ENCODE peak calls at places on chromosome 9, in eight cellular contexts. K is A549, Y is uterus, F is adrenal gland, T is prostate gland, I is endothelial cell of umbilical vein, C is heart left ventricle, V is GM12892. M is an unnamed sample.
A peak's percentile ranks its signal among the peaks of the same experiment; 100 is the strongest.

GRCh38 chr9:129491486-129491855 is 129.4 kb downstream of the C9orf50 start:
- DNase-seq in K (no peak), Y (peak; percentile 75), F (peak; percentile 82), T (no peak), I (peak; percentile 30), C (peak; percentile 79), V (no peak), M (no peak)

GRCh38 chr9:98900244-98900643 is 43.5 kb upstream of the COL15A1 start:
- DNase-seq in K (no peak), Y (no peak), F (no peak), T (no peak), I (no peak), C (no peak), V (no peak), M (no peak)

GRCh38 chr9:134055981-134056461 is 11.8 kb downstream of the BRD3 start:
- DNase-seq in K (peak; percentile 28), Y (peak; percentile 50), F (peak; percentile 96), T (peak; percentile 72), I (no peak), C (peak; percentile 73), V (no peak), M (no peak)

GRCh38 chr9:89349607-89350006 is 31.3 kb downstream of the SECISBP2 start:
- DNase-seq in K (no peak), Y (no peak), F (peak; percentile 3), T (no peak), I (no peak), C (no peak), V (no peak), M (no peak)

GRCh38 chr9:135183069-135183468 is 95.6 kb downstream of the OLFM1 start:
- DNase-seq in K (no peak), Y (no peak), F (no peak), T (no peak), I (no peak), C (no peak), V (no peak), M (no peak)

GRCh38 chr9:15138357-15138686 is 168.7 kb downstream of the TTC39B start:
- DNase-seq in K (no peak), Y (no peak), F (no peak), T (no peak), I (no peak), C (no peak), V (no peak), M (no peak)

GRCh38 chr9:133114886-133115603 is 6.0 kb downstream of the RALGDS start:
- DNase-seq in K (no peak), Y (peak; percentile 15), F (peak; percentile 43), T (no peak), I (no peak), C (no peak), V (no peak), M (no peak)

GRCh38 chr9:17847908-17848307 is 269.0 kb downstream of the SH3GL2 start:
- DNase-seq in K (no peak), Y (no peak), F (no peak), T (no peak), I (no peak), C (no peak), V (no peak), M (no peak)

GRCh38 chr9:133647148-133647547 is 11.0 kb downstream of the DBH start:
- DNase-seq in K (no peak), Y (no peak), F (no peak), T (no peak), I (no peak), C (no peak), V (no peak), M (no peak)

GRCh38 chr9:97109194-97109811 is 70.4 kb upstream of the CTSV start:
- DNase-seq in K (peak; percentile 9), Y (no peak), F (peak; percentile 58), T (peak; percentile 37), I (peak; percentile 67), C (peak; percentile 25), V (no peak), M (no peak)

GRCh38 chr9:90895786-90896185 is 94.2 kb downstream of the SYK start:
- DNase-seq in K (no peak), Y (no peak), F (peak; percentile 70), T (no peak), I (no peak), C (no peak), V (no peak), M (no peak)

GRCh38 chr9:69046723-69047122 is 11.2 kb downstream of the FXN start:
- DNase-seq in K (no peak), Y (no peak), F (no peak), T (no peak), I (no peak), C (no peak), V (no peak), M (no peak)

GRCh38 chr9:81969971-81970370 is 18.6 kb upstream of the SPATA31D1 start:
- DNase-seq in K (no peak), Y (no peak), F (no peak), T (no peak), I (no peak), C (no peak), V (no peak), M (no peak)

GRCh38 chr9:70954126-70954525 is 167.3 kb downstream of the TRPM3 start:
- DNase-seq in K (no peak), Y (no peak), F (no peak), T (no peak), I (peak; percentile 6), C (no peak), V (no peak), M (no peak)

GRCh38 chr9:124411514-124412227 is 3.6 kb downstream of the PSMB7 start:
- DNase-seq in K (no peak), Y (no peak), F (no peak), T (no peak), I (peak; percentile 75), C (no peak), V (no peak), M (no peak)

GRCh38 chr9:134403682-134404301 is 77.5 kb downstream of the RXRA start:
- DNase-seq in K (no peak), Y (peak; percentile 80), F (peak; percentile 89), T (no peak), I (peak; percentile 49), C (peak; percentile 84), V (no peak), M (peak; percentile 67)

GRCh38 chr9:124869466-124869985 is 7.6 kb downstream of the ARPC5L start:
- DNase-seq in K (no peak), Y (no peak), F (no peak), T (no peak), I (peak; percentile 27), C (no peak), V (no peak), M (no peak)

GRCh38 chr9:128588581-128589233 is 36.3 kb downstream of the SPTAN1 start:
- DNase-seq in K (no peak), Y (no peak), F (no peak), T (no peak), I (no peak), C (no peak), V (no peak), M (no peak)

GRCh38 chr9:88313364-88314220 is 74.7 kb upstream of the SPIN1 start:
- DNase-seq in K (no peak), Y (no peak), F (no peak), T (no peak), I (no peak), C (no peak), V (no peak), M (no peak)

GRCh38 chr9:69961834-69962233 is 81.8 kb upstream of the MAMDC2 start:
- DNase-seq in K (no peak), Y (no peak), F (no peak), T (no peak), I (no peak), C (no peak), V (no peak), M (no peak)

GRCh38 chr9:35520404-35520790 is 30.5 kb downstream of the RUSC2 start:
- DNase-seq in K (no peak), Y (no peak), F (no peak), T (no peak), I (no peak), C (no peak), V (no peak), M (no peak)

GRCh38 chr9:84557751-84558150 is 111.8 kb upstream of the NTRK2 start:
- DNase-seq in K (no peak), Y (no peak), F (no peak), T (no peak), I (no peak), C (no peak), V (no peak), M (no peak)

GRCh38 chr9:26551971-26552370 is 340.6 kb downstream of the CAAP1 start:
- DNase-seq in K (no peak), Y (no peak), F (no peak), T (no peak), I (no peak), C (no peak), V (no peak), M (no peak)

GRCh38 chr9:115035872-115036612 is 81.9 kb downstream of the TNC start:
- DNase-seq in K (no peak), Y (no peak), F (no peak), T (no peak), I (no peak), C (no peak), V (peak; percentile 29), M (peak; percentile 19)
- TF ChIP-seq POLR2A in K (no peak), Y (no peak), F (no peak), T (no peak), I (no peak), C (no peak), V (no peak), M (peak; percentile 17)

DNA sequence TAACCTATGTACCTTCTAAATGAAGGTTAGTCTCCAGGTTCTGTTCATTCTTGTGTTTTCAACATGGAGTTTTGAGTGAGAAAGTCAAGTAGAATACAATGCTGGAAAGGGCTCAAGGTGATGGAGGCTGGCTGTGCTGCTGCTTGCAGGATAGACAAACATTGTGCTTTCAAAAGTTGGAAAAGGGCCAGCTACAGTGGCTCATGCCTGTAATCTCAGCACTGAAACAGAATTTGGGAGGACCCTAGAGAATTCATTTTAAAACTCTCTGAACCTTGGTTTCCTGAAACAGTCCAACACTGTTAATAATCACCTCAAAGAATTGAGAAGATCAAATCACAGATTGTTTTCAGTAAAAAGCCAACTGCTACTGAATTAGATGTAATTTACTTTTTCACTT is 15.4 kb upstream of the IARS1 start:
- DNase-seq in K (no peak), Y (no peak), F (no peak), T (peak; percentile 31), I (peak; percentile 9), C (no peak), V (no peak), M (no peak)
- TF ChIP-seq POLR2A in K (no peak), Y (no peak), F (no peak), T (no peak), I (no peak), C (no peak), V (no peak), M (no peak)

GRCh38 chr9:137086531-137087408 is at the start of gene MAN1B1:
- DNase-seq in K (peak; percentile 94), Y (peak; percentile 98), F (peak; percentile 99), T (peak; percentile 99), I (peak; percentile 100), C (peak; percentile 99), V (peak; percentile 98), M (peak; percentile 99)
- TF ChIP-seq POLR2A in K (peak; percentile 89), Y (peak; percentile 79), F (peak; percentile 84), T (peak; percentile 63), I (peak; percentile 89), C (no peak), V (peak; percentile 79), M (peak; percentile 75)

DNA sequence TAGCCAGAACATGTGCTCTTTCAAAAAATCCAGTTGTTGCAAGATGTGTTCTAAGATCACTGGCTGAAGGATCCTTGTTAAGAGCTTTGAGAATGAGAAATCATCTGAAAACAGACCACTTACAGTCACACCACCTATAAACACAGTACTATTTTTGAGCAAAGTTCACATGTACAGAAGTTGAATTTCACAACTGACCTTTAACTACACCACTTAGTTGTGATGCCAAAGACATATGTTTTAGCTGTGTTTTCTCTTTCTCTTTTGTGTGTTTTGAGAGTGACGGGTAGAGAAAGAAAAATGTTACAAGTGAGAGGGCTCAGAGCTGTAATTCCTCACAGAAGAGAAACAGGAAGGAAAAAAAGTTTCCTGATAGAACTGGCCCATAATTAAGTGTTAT is 245.5 kb downstream of the MLLT3 start:
- DNase-seq in K (no peak), Y (no peak), F (no peak), T (no peak), I (peak; percentile 36), C (no peak), V (no peak), M (no peak)
- TF ChIP-seq POLR2A in K (no peak), Y (no peak), F (no peak), T (no peak), I (no peak), C (no peak), V (no peak), M (no peak)